ENCODE peak calls at places on chromosomes 7 and 10, in five cellular contexts. S is colonic mucosa; X is hepatocyte; R is effector memory CD4-positive, alpha-beta T cell; E is right atrium auricular region. I is an unnamed sample.

GRCh38 chr10:52443419-52444388 is 129.6 kb downstream of the DKK1 start:
- DNase-seq in S (no peak), X (no peak), R (no peak), E (no peak), I (no peak)

GRCh38 chr10:35574924-35575352 is 30.2 kb upstream of the GJD4 start:
- DNase-seq in S (no peak), X (no peak), R (no peak), E (peak; percentile 28), I (no peak)

GRCh38 chr10:86899128-86899527 is 58.3 kb downstream of the MMRN2 start:
- DNase-seq in S (no peak), X (no peak), R (no peak), E (no peak), I (no peak)

GRCh38 chr10:103636492-103636891 is 143.0 kb downstream of the NEURL1 start:
- DNase-seq in S (no peak), X (no peak), R (no peak), E (no peak), I (no peak)

GRCh38 chr10:85858776-85859515 is 507.6 kb downstream of the GRID1 start:
- DNase-seq in S (no peak), X (no peak), R (no peak), E (no peak), I (no peak)

GRCh38 chr10:8032558-8032957 is 21.9 kb upstream of the GATA3 start:
- DNase-seq in S (no peak), X (no peak), R (no peak), E (no peak), I (no peak)

GRCh38 chr7:22662031-22662430 is 65.0 kb upstream of the IL6 start:
- DNase-seq in S (no peak), X (no peak), R (no peak), E (peak; percentile 13), I (no peak)

GRCh38 chr10:113139695-113140094 is 189.6 kb downstream of the TCF7L2 start:
- DNase-seq in S (no peak), X (no peak), R (no peak), E (no peak), I (no peak)

GRCh38 chr7:50507898-50508470 is 57.2 kb downstream of the DDC start:
- DNase-seq in S (no peak), X (no peak), R (no peak), E (no peak), I (no peak)

GRCh38 chr7:128117691-128118090 is 86.5 kb upstream of the LRRC4 start:
- DNase-seq in S (no peak), X (no peak), R (no peak), E (peak; percentile 38), I (no peak)

GRCh38 chr7:25762511-25763119 is 389.4 kb upstream of the NFE2L3 start:
- DNase-seq in S (no peak), X (no peak), R (no peak), E (no peak), I (no peak)

GRCh38 chr7:139825666-139826290 is 3.3 kb upstream of the TBXAS1 start:
- DNase-seq in S (no peak), X (peak; percentile 19), R (no peak), E (no peak), I (no peak)

GRCh38 chr7:69418865-69419670 is 179.2 kb upstream of the AUTS2 start:
- DNase-seq in S (no peak), X (no peak), R (no peak), E (no peak), I (no peak)

GRCh38 chr7:104973227-104973626 is 40.8 kb upstream of the KMT2E start:
- DNase-seq in S (no peak), X (no peak), R (no peak), E (no peak), I (no peak)

GRCh38 chr10:114694735-114695134 is 36.7 kb upstream of the ABLIM1 start:
- DNase-seq in S (peak; percentile 52), X (peak; percentile 73), R (no peak), E (no peak), I (peak; percentile 17)

GRCh38 chr7:11192506-11192905 is 218.8 kb downstream of the PHF14 start:
- DNase-seq in S (no peak), X (no peak), R (no peak), E (no peak), I (no peak)

GRCh38 chr10:117226813-117227451 is 14.0 kb upstream of the SLC18A2 start:
- DNase-seq in S (peak; percentile 43), X (peak; percentile 66), R (no peak), E (no peak), I (no peak)

GRCh38 chr7:141685285-141686035 is 16.5 kb downstream of the DENND11 start:
- DNase-seq in S (no peak), X (no peak), R (no peak), E (no peak), I (no peak)

GRCh38 chr7:116231543-116232401 is 21.4 kb downstream of the TES start:
- DNase-seq in S (no peak), X (peak; percentile 52), R (no peak), E (no peak), I (no peak)

GRCh38 chr10:131778842-131779241 is 122.0 kb upstream of the PPP2R2D start:
- DNase-seq in S (no peak), X (no peak), R (no peak), E (no peak), I (no peak)

GRCh38 chr10:131778385-131778784 is 122.4 kb upstream of the PPP2R2D start:
- DNase-seq in S (no peak), X (no peak), R (no peak), E (no peak), I (no peak)

GRCh38 chr10:131779661-131780394 is 121.0 kb upstream of the PPP2R2D start:
- DNase-seq in S (no peak), X (no peak), R (no peak), E (no peak), I (no peak)

GRCh38 chr10:131781791-131782190 is 119.0 kb upstream of the PPP2R2D start:
- DNase-seq in S (no peak), X (no peak), R (no peak), E (no peak), I (no peak)

DNA sequence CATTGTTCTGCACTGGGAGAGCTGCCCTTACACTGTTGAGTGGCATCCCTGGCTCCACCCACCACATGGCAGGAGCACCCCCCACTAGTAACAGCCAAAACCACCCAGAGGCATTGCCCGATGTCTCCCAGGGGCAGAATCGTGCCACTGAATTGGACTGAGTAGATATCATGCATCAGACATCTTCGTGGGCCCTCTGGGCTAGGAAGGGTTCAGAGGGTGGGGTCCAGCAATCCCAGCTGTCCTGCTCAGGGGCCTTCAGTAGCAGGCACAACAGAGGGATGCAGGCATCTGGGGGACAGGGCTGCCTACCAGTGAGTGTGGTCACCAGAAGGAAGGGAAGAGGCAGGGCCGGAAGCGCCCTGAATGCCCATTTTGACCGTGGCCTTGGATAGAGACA is 119.7 kb upstream of the PPP2R2D start:
- DNase-seq in S (no peak), X (no peak), R (no peak), E (no peak), I (no peak)
- H3K9me3 ChIP-seq in S (no peaks in the 10 kb centered on the region), X (no peaks in the 10 kb centered on the region), R (peaks cover 12% of the 10 kb centered on the region), E (peaks cover 6% of the 10 kb centered on the region), I (no peaks in the 10 kb centered on the region)

DNA sequence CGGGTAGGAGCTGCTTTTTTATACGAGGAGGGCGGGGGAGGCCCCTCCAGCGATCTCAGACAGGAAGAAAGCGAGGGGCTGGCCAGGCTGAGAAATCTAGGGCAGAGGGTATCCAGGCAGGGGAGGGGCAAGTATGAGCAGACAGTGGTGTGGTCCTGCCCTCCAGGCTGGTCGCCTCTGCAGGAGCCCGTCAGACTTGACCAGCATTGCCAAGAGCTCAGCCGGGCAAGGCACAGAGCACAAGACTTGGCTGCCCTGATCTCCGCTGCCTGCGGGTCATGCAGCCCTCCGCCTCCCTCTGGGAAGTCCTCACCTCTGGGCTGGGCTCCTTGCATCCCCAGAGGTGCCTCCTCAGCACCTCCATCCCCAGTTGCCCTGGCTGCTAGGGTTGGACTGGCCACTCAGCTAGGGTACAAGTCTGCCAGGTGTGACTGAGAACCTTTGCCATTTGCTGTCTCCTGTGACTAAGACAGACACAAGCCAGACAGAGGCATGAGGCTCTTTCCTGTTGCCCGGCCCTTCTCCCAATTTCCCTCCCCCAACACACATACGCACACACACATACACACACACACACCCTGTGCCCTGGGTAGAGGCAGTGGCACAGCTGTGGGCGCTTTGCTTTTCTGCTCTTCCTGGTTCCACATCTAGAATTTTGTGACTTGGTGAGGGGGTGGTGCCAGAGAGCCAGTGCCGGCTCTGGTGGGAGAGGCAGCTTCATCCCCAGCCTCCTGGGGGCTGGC is 59.1 kb upstream of the PPIF start:
- DNase-seq in S (no peak), X (no peak), R (no peak), E (no peak), I (no peak)
- H3K9me3 ChIP-seq in S (no peaks in the 10 kb centered on the region), X (no peaks in the 10 kb centered on the region), R (no peaks in the 10 kb centered on the region), E (no peaks in the 10 kb centered on the region), I (no peaks in the 10 kb centered on the region)

GRCh38 chr7:157943561-157943960 is 606.8 kb downstream of the DNAJB6 start:
- DNase-seq in S (no peak), X (no peak), R (no peak), E (no peak), I (no peak)

GRCh38 chr7:157945401-157945800 is 608.6 kb downstream of the DNAJB6 start:
- DNase-seq in S (no peak), X (no peak), R (no peak), E (no peak), I (no peak)

GRCh38 chr7:157944734-157945291 is 608.0 kb downstream of the DNAJB6 start:
- DNase-seq in S (no peak), X (no peak), R (no peak), E (no peak), I (no peak)

GRCh38 chr7:157946398-157947060 is 609.7 kb downstream of the DNAJB6 start:
- DNase-seq in S (no peak), X (no peak), R (no peak), E (no peak), I (no peak)

DNA sequence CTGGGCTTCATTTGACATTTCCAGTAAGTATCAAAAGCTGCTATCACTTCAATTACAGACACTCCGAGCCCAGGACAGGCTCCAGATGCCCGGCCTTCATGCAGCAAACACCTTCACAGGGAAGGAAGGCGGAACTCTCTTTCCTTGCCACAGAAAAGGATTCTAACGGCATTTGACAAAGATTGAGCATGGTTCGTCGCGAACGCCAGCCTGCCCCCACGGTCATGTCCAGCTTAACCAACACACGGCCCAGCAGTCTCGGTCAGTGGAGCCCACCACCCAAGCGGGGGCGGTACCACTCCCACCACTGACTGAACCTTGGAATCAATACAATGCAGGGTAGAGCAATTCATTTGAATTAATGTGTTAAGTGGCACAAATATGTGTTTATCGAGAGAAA is 607.2 kb downstream of the DNAJB6 start:
- DNase-seq in S (no peak), X (no peak), R (no peak), E (no peak), I (no peak)
- H3K9me3 ChIP-seq in S (no peaks in the 10 kb centered on the region), X (peaks cover 4% of the 10 kb centered on the region), R (peaks cover 6% of the 10 kb centered on the region), E (no peaks in the 10 kb centered on the region), I (no peaks in the 10 kb centered on the region)

GRCh38 chr10:109105725-109106124 is 817.6 kb downstream of the XPNPEP1 start:
- DNase-seq in S (no peak), X (no peak), R (no peak), E (no peak), I (no peak)

GRCh38 chr10:109104806-109105205 is 818.5 kb downstream of the XPNPEP1 start:
- DNase-seq in S (no peak), X (no peak), R (no peak), E (no peak), I (no peak)

GRCh38 chr10:109103278-109103677 is 820.0 kb downstream of the XPNPEP1 start:
- DNase-seq in S (no peak), X (peak; percentile 41), R (no peak), E (no peak), I (no peak)

DNA sequence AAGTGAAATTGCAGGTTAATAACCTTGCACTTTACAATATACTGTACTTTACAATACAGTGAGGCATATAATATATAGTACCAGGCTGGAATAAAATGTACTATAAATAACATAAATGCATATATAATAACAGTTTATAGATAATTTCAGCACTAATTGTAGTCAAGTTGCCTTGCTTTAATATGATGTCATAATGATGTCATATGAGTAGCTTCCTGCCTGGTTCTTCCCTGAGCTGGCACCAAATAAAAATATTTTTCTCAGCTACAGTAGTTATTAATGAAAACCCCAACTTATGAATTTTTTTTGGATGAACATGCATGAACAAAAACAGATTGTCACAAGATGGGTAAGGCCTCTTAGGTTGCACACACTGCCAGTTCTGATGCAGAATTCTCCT is 816.7 kb downstream of the XPNPEP1 start:
- DNase-seq in S (no peak), X (no peak), R (no peak), E (no peak), I (no peak)
- H3K9me3 ChIP-seq in S (no peaks in the 10 kb centered on the region), X (no peaks in the 10 kb centered on the region), R (no peaks in the 10 kb centered on the region), E (no peaks in the 10 kb centered on the region), I (no peaks in the 10 kb centered on the region)